ENCODE peak calls at places on chromosomes 7 and 10, in six cellular contexts. E is GM12865, U is nucleus accumbens, K is fibroblast of pulmonary artery, I is GM12891, J is T-helper 2 cell. T is an unnamed sample.

GRCh38 chr10:44982114-44982460 is 3.5 kb upstream of the DEPP1 start:
- DNase-seq in J (no peak), I (no peak), K (peak; percentile 21), E (no peak), U (no peak), T (peak; percentile 74)

GRCh38 chr10:119483001-119483400 is 59.5 kb downstream of the RGS10 start:
- DNase-seq in K (no peak), U (no peak), J (no peak), E (no peak), I (no peak), T (no peak)

GRCh38 chr7:70072220-70072619 is 473.9 kb downstream of the AUTS2 start:
- DNase-seq in U (no peak), K (peak; percentile 24), I (no peak), E (peak; percentile 19), J (no peak), T (no peak)

GRCh38 chr10:58615237-58615935 is 102.7 kb downstream of the BICC1 start:
- DNase-seq in I (no peak), U (no peak), E (no peak), K (no peak), J (no peak), T (no peak)

GRCh38 chr7:94043299-94043698 is 39.1 kb upstream of the BET1 start:
- DNase-seq in J (no peak), K (peak; percentile 74), U (no peak), I (no peak), E (no peak), T (no peak)

GRCh38 chr10:7444576-7445226 is 33.9 kb upstream of the SFMBT2 start:
- DNase-seq in K (no peak), J (no peak), I (no peak), U (peak; percentile 53), E (peak; percentile 57), T (no peak)

GRCh38 chr10:13743101-13743693 is 156.4 kb downstream of the PRPF18 start:
- DNase-seq in E (peak; percentile 76), U (no peak), I (no peak), K (no peak), J (no peak), T (no peak)

GRCh38 chr10:102401735-102402511 is 6.4 kb downstream of the NFKB2 start:
- DNase-seq in E (no peak), I (no peak), K (no peak), U (no peak), J (no peak), T (no peak)

GRCh38 chr10:1048349-1048731 is 579 bp downstream of the IDI1 start:
- DNase-seq in U (no peak), J (peak; percentile 66), I (no peak), E (no peak), K (peak; percentile 52), T (peak; percentile 73)

GRCh38 chr10:76916536-76916935 is 721.1 kb downstream of the KCNMA1 start:
- DNase-seq in I (no peak), J (no peak), E (no peak), U (no peak), K (no peak), T (no peak)

GRCh38 chr10:99966306-99966705 is 43.4 kb downstream of the DNMBP start:
- DNase-seq in J (no peak), U (no peak), E (no peak), I (no peak), K (peak; percentile 80), T (no peak)

GRCh38 chr10:3071405-3072198 is 4.3 kb downstream of the PFKP start:
- DNase-seq in K (peak; percentile 65), U (no peak), J (no peak), E (no peak), I (no peak), T (no peak)

GRCh38 chr7:50185951-50186697 is 93.1 kb upstream of the ZPBP start:
- DNase-seq in K (no peak), J (no peak), U (no peak), I (no peak), E (no peak), T (no peak)

GRCh38 chr7:39847227-39847626 is 102.8 kb upstream of the CDK13 start:
- DNase-seq in K (peak; percentile 31), E (no peak), J (no peak), I (no peak), U (no peak), T (no peak)

T was measured in right lobe of liver.